ENCODE peak calls at places on chromosomes 4 and X, in four cellular contexts. E is stomach, B is psoas muscle, G is heart right ventricle. K is an unnamed sample. For H3K9me3, the result is how much of the 10 kb centered on the place peaks cover.

GRCh38 chr4:140103676-140104075 is 50.3 kb downstream of the MAML3 start:
- DNase-seq in E (no peak), B (no peak), G (no peak), K (no peak)

GRCh38 chrX:150990910-150991309 is 7.8 kb downstream of the HMGB3 start:
- DNase-seq in E (no peak), B (no peak), G (no peak), K (no peak)

GRCh38 chr4:110120506-110120905 is 77.9 kb downstream of the ELOVL6 start:
- DNase-seq in E (no peak), B (no peak), G (no peak), K (no peak)

GRCh38 chr4:8905773-8906667 is 34.4 kb upstream of the HMX1 start:
- DNase-seq in E (no peak), B (no peak), G (no peak), K (no peak)

GRCh38 chr4:51851937-51852290 is 9.0 kb downstream of the DCUN1D4 start:
- DNase-seq in E (no peak), B (no peak), G (no peak), K (no peak)

GRCh38 chr4:139762715-139763114 is 97.1 kb downstream of the MGST2 start:
- DNase-seq in E (no peak), B (no peak), G (no peak), K (no peak)

GRCh38 chr4:74549936-74550335 is 105.0 kb downstream of the AREG start:
- DNase-seq in E (no peak), B (no peak), G (no peak), K (no peak)

GRCh38 chr4:19025031-19025430 is 1003.5 kb upstream of the LCORL start:
- DNase-seq in E (no peak), B (no peak), G (no peak), K (no peak)

GRCh38 chr4:95358320-95358889 is 190.4 kb downstream of the UNC5C start:
- DNase-seq in E (no peak), B (no peak), G (no peak), K (no peak)

GRCh38 chr4:79528241-79528706 is 120.2 kb upstream of the GK2 start:
- DNase-seq in E (no peak), B (no peak), G (no peak), K (no peak)

GRCh38 chrX:80181079-80181478 is 166.5 kb downstream of the TBX22 start:
- DNase-seq in E (no peak), B (no peak), G (no peak), K (peak)
- TF ChIP-seq CTCF in E (no peak), B (no peak), G (no peak), K (no peak)

GRCh38 chrX:40157228-40158035 is 59.7 kb upstream of the BCOR start:
- DNase-seq in E (no peak), B (no peak), G (no peak), K (no peak)
- H3K9me3 ChIP-seq in E (under half), B (under half), G (under half), K (under half)

DNA sequence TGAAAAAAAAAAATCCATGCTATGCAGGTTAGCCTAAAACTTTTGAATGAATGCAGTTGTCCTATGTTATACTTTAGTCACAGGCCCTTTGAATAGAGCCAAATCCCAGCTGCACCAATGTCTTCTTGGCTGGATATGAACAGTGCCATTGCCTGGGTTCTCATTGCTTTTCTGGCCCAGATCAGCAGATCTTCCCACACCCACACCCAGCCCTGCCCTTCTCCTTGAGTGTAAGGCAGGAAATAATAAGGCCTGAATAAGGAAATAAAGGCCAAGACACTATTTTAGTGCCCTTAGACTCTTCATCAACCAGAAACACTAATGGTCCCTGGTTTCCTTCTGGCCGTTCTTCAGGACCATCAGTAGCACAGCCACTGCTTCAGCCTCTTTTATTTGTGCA is 66.6 kb downstream of the USP38 start:
- DNase-seq in E (no peak), B (no peak), G (no peak), K (no peak)
- TF ChIP-seq CTCF in E (no peak), B (no peak), G (no peak), K (no peak)

DNA sequence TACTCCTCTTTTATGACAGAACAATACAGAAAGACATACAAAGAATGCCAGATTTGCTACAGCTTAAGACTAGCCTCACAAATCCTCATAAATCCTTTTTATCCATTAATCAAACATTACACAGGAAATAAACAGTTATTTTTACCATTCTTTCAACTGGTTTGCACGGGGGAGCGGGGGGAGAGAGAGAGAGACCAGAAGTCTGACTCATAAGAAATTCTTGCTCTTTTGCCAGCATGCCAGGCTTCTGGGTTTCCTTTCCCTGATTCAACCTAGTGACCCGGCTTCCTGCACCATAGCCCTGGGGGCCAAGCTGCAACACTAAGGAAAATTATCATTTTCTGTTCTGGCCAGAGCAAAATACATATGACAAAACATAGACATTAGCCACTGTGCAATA is 6.8 kb upstream of the RRAGB start:
- DNase-seq in E (no peak), B (no peak), G (no peak), K (no peak)
- H3K9me3 ChIP-seq in E (under half), B (under half), G (under half), K (under half)

DNA sequence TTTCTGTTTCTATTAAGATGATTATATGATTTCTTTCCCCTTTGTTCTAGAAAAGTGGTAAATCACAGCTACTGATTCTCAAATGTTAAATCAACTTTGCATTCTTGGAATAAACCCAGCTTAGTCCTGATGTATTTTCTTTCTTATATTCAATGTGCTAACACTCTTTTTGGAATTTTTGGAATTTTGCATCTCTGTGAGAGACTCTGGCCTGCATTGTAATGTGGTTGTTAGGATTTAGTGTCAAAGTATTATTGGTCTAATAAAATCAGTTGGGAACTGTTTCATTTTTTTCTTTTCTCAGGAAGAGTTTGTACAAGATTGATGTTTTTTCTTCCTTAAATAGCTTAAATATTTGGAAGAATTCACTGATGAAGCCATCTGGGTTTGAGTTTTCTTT is 109.6 kb downstream of the KIT start:
- DNase-seq in E (no peak), B (no peak), G (no peak), K (no peak)
- TF ChIP-seq CTCF in E (no peak), B (no peak), G (no peak), K (no peak)

GRCh38 chrX:26586570-26586969 is 370.6 kb downstream of the MAGEB5 start:
- DNase-seq in E (no peak), B (no peak), G (no peak), K (no peak)

GRCh38 chrX:26590849-26591248 is 374.9 kb downstream of the MAGEB5 start:
- DNase-seq in E (no peak), B (no peak), G (no peak), K (no peak)
- H3K9me3 ChIP-seq in E (under half), B (under half), G (under half), K (under half)

GRCh38 chr4:147117400-147117799 is 171.7 kb upstream of the TTC29 start:
- DNase-seq in E (no peak), B (no peak), G (no peak), K (peak)

GRCh38 chr4:147118523-147118922 is 172.9 kb upstream of the TTC29 start:
- DNase-seq in E (no peak), B (no peak), G (no peak), K (peak)

DNA sequence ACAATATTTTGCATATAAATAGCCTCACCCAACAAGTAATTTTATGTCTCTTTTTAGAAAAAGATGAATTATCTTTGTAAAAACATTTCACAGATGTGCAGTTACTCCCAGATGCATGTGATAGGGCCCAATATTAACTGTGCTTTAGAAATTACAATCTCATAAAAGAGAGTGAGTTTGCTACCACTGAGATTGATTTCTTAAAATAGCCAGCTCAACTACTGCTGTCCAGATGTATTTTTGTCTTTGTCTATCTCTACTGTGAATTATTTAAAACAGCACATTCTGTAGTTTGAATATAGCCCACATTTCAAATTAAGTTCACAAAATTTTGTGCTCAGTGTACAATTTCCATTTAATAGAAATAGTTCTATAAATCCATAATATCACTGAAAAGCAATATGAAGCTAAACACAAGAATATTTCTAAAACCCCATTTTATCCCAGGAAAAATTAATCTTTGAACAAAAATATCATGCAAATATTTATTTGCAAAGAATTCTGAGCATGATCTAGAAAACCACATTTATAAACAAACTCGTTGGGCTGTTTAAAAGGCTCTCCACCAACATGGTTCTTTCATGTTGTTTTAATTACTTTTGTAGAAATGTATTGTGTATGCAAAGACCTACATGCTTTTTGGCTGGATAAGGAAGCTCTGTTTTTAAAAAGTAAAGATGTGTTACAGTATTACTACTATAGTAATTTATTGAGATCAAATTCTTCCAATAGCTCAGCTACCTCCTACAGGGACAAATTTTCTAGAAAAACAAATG is 177.2 kb upstream of the TTC29 start:
- DNase-seq in E (no peak), B (no peak), G (no peak), K (no peak)
- TF ChIP-seq CTCF in E (no peak), B (no peak), G (no peak), K (no peak)

GRCh38 chr4:44984083-44984482 is 257.7 kb upstream of the GNPDA2 start:
- DNase-seq in E (no peak), B (no peak), G (no peak), K (no peak)
- H3K9me3 ChIP-seq in E (under half), B (under half), G (under half), K (under half)

DNA sequence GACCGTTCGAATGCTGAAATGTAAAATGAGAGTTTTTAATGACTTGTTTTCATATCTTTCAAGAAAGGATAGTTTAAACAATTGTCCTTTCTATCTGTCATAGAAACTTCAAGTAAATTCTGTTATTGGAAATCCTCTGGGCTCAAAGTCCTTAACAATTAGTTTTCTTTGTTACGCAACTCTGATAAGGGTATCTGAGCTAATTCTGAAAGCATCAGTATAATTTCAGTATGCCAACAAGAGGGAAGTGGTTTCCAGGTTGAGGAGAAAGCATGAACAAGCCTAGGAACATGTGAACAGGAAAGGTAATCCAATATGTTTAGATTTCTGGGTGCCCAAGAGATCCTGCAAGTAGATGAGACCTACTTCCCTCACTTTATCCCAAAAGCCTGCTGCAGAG is 22.0 kb downstream of the ADH7 start:
- DNase-seq in E (no peak), B (no peak), G (no peak), K (no peak)
- TF ChIP-seq CTCF in E (no peak), B (no peak), G (no peak), K (no peak)

K was measured in testis.